ENCODE peak calls at places on chromosomes 6 and 20, in eight cellular contexts. R, W, S, O, Q, M, C and X are unnamed samples. For H3K9me3, the result is how much of the 10 kb centered on the place peaks cover.

GRCh38 chr6:89989742-89990141 is 95.5 kb downstream of the GJA10 start:
- DNase-seq in W (no peak), M (no peak), S (no peak), Q (peak), R (no peak), C (peak), O (no peak), X (no peak)

GRCh38 chr6:45171380-45171779 is 156.8 kb upstream of the RUNX2 start:
- DNase-seq in O (no peak), Q (no peak), C (no peak), M (no peak), R (no peak), W (no peak), S (no peak), X (no peak)

GRCh38 chr20:43536817-43537440 is 21.9 kb upstream of the SGK2 start:
- DNase-seq in M (no peak), Q (no peak), O (no peak), W (no peak), S (no peak), R (no peak), C (no peak), X (no peak)

GRCh38 chr6:6645266-6645917 is 56.9 kb downstream of the LY86 start:
- DNase-seq in O (no peak), M (no peak), Q (no peak), C (no peak), W (no peak), S (no peak), R (no peak), X (no peak)

GRCh38 chr6:63572733-63573139 is 456 bp downstream of the LOC128125822 start:
- DNase-seq in W (no peak), S (no peak), O (no peak), M (no peak), C (no peak), Q (no peak), R (no peak), X (no peak)

GRCh38 chr20:32941155-32941885 is 62.9 kb downstream of the SUN5 start:
- DNase-seq in M (no peak), S (no peak), W (no peak), C (no peak), Q (no peak), O (no peak), R (no peak), X (no peak)

GRCh38 chr6:165308926-165309731 is at the start of gene C6orf118:
- DNase-seq in W (no peak), M (no peak), O (peak), Q (peak), C (no peak), R (peak), S (no peak), X (peak)

GRCh38 chr6:106789436-106790145 is 160.2 kb downstream of the QRSL1 start:
- DNase-seq in C (no peak), M (no peak), O (no peak), S (no peak), W (no peak), R (no peak), Q (peak), X (no peak)

GRCh38 chr6:31842056-31842455 is 14.5 kb downstream of the HSPA1B start:
- DNase-seq in O (no peak), R (no peak), S (no peak), C (no peak), W (no peak), Q (no peak), M (no peak), X (no peak)

GRCh38 chr6:154164397-154164796 is 125.4 kb downstream of the OPRM1 start:
- DNase-seq in S (peak), R (peak), C (peak), W (no peak), M (peak), Q (peak), O (no peak), X (no peak)

GRCh38 chr6:68632620-68633195 is 2.4 kb upstream of the ADGRB3 start:
- DNase-seq in R (no peak), W (no peak), C (no peak), M (no peak), O (no peak), Q (no peak), S (no peak), X (no peak)

GRCh38 chr6:140966676-140967075 is 1166.0 kb upstream of the GJE1 start:
- DNase-seq in S (no peak), R (no peak), O (no peak), Q (no peak), W (no peak), C (no peak), M (no peak), X (no peak)

GRCh38 chr6:122623279-122623678 is 13.1 kb downstream of the PKIB start:
- DNase-seq in M (no peak), O (no peak), R (no peak), S (no peak), W (no peak), C (no peak), Q (peak), X (no peak)

GRCh38 chr6:28104392-28105250 is 19.8 kb upstream of the ZSCAN16 start:
- DNase-seq in O (peak), R (peak), S (peak), C (no peak), M (peak), W (peak), Q (peak), X (peak)

GRCh38 chr6:148765878-148766808 is 19.3 kb downstream of the UST start:
- DNase-seq in W (no peak), M (no peak), O (no peak), S (no peak), R (no peak), C (no peak), Q (no peak), X (no peak)

GRCh38 chr6:43791752-43792422 is 21.9 kb downstream of the VEGFA start:
- DNase-seq in O (no peak), C (no peak), Q (no peak), S (no peak), M (no peak), W (no peak), R (no peak), X (peak)

GRCh38 chr6:105318660-105319059 is 84.2 kb downstream of the PREP start:
- DNase-seq in M (no peak), O (no peak), C (no peak), W (no peak), R (no peak), S (no peak), Q (peak), X (no peak)

GRCh38 chr6:106194949-106195919 is 109.1 kb downstream of the PRDM1 start:
- DNase-seq in C (no peak), R (no peak), Q (peak), M (peak), S (no peak), O (no peak), W (no peak), X (no peak)

GRCh38 chr6:143060806-143061596 is at the start of gene AIG1:
- DNase-seq in R (no peak), W (peak), C (peak), O (peak), M (peak), S (peak), Q (no peak), X (no peak)

GRCh38 chr6:105587349-105588115 is 184.7 kb upstream of the PREP start:
- DNase-seq in Q (peak), M (peak), S (no peak), W (no peak), R (no peak), O (no peak), C (no peak), X (no peak)

DNA sequence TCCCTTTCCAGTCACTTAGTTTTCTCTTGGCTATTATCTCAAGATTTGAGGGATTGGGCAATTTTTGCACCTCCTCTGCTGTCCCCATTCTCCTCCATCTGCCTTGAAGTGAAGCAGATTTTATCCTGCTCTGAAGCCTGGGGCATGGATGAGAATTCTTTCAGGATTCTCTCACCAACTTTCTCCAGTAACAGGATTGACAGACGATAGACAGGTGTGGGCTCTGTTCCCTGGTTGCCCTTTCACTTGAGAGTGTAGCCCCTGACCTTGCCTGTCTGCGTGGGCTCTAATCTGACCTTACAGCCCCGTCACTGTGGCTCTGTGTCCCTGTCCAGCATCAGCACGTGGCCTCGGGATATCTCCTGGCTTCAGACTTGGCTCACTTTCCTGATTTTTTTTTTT is 27.1 kb downstream of the CDYL start:
- DNase-seq in R (no peak), S (no peak), W (no peak), O (no peak), M (no peak), C (no peak), Q (no peak), X (no peak)
- H3K9me3 ChIP-seq in R (under half), S (under half), W (under half), O (under half), M (under half), C (under half), Q (under half), X (under half)

GRCh38 chr20:37458761-37459160 is 62.3 kb upstream of the NNAT start:
- DNase-seq in Q (no peak), O (no peak), R (no peak), W (no peak), M (no peak), C (no peak), S (no peak), X (no peak)
- H3K9me3 ChIP-seq in Q (under half), O (under half), R (under half), W (under half), M (under half), C (under half), S (half or more), X (under half)

GRCh38 chr20:59810376-59811187 is 122.9 kb downstream of the SYCP2 start:
- DNase-seq in S (no peak), Q (no peak), R (no peak), O (no peak), W (no peak), C (no peak), M (no peak), X (no peak)

GRCh38 chr20:59811681-59812171 is 121.7 kb downstream of the SYCP2 start:
- DNase-seq in Q (no peak), C (no peak), M (no peak), W (peak), S (peak), O (no peak), R (no peak), X (no peak)

GRCh38 chr20:59808729-59809381 is 124.6 kb downstream of the SYCP2 start:
- DNase-seq in M (no peak), O (no peak), W (no peak), Q (no peak), C (no peak), R (no peak), S (peak), X (no peak)

GRCh38 chr20:59807909-59808728 is 125.3 kb downstream of the SYCP2 start:
- DNase-seq in R (no peak), S (no peak), Q (no peak), C (no peak), O (no peak), W (peak), M (no peak), X (no peak)

GRCh38 chr20:59809630-59810375 is 123.6 kb downstream of the SYCP2 start:
- DNase-seq in W (no peak), R (no peak), M (no peak), Q (no peak), S (no peak), C (no peak), O (no peak), X (no peak)
- H3K9me3 ChIP-seq in W (under half), R (under half), M (under half), Q (under half), S (under half), C (under half), O (under half), X (under half)

GRCh38 chr6:23319560-23319959 is 750.2 kb downstream of the HDGFL1 start:
- DNase-seq in W (no peak), M (no peak), R (no peak), Q (no peak), S (no peak), C (no peak), O (no peak), X (no peak)
- H3K9me3 ChIP-seq in W (under half), M (under half), R (under half), Q (under half), S (under half), C (under half), O (under half), X (under half)

GRCh38 chr6:22466665-22467064 is 102.7 kb upstream of the HDGFL1 start:
- DNase-seq in C (no peak), R (no peak), S (no peak), Q (no peak), O (no peak), W (no peak), M (no peak), X (no peak)
- H3K9me3 ChIP-seq in C (under half), R (under half), S (under half), Q (under half), O (under half), W (under half), M (under half), X (under half)

DNA sequence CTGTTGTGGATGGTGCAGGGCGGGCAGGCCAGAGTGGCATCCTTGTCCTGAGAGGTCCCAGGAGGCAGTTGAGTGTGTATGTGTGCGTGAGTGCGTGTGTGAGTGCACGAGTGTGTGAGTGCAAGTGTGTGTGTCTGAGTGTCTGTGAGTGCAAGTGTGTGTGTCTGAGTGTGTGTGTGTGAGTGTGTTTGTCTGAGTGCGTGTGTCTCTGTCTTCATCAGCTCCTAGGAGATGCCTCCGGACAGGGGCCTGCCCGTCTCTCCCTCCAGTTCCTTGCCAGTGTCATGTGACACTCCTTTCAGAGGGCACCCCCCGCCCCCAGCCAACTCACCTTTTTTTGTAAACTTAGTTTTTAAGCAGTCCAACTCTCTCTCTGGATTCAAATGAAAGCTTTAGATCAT is 12.3 kb downstream of the IGF2R start:
- DNase-seq in M (no peak), W (no peak), C (no peak), R (no peak), Q (no peak), O (no peak), S (no peak), X (no peak)
- H3K9me3 ChIP-seq in M (under half), W (under half), C (under half), R (under half), Q (under half), O (under half), S (under half), X (under half)

GRCh38 chr20:54869765-54870164 is 394.4 kb downstream of the DOK5 start:
- DNase-seq in C (no peak), M (no peak), R (no peak), Q (no peak), W (no peak), O (no peak), S (no peak), X (no peak)
- H3K9me3 ChIP-seq in C (under half), M (under half), R (under half), Q (under half), W (under half), O (under half), S (under half), X (under half)

GRCh38 chr20:47694021-47694818 is 91.1 kb downstream of the SULF2 start:
- DNase-seq in C (no peak), S (no peak), Q (no peak), M (no peak), W (no peak), R (no peak), O (no peak), X (no peak)

GRCh38 chr20:47689726-47690125 is 95.6 kb downstream of the SULF2 start:
- DNase-seq in M (no peak), S (no peak), R (no peak), O (no peak), C (no peak), W (no peak), Q (no peak), X (no peak)

GRCh38 chr20:47688385-47689381 is 96.6 kb downstream of the SULF2 start:
- DNase-seq in O (no peak), R (no peak), Q (peak), S (no peak), C (no peak), M (no peak), W (no peak), X (no peak)

GRCh38 chr20:47687095-47687987 is 97.9 kb downstream of the SULF2 start:
- DNase-seq in C (no peak), W (no peak), S (no peak), Q (no peak), O (no peak), M (no peak), R (no peak), X (no peak)

GRCh38 chr20:47691632-47692031 is 93.6 kb downstream of the SULF2 start:
- DNase-seq in C (no peak), W (no peak), Q (peak), O (no peak), S (no peak), R (no peak), M (no peak), X (no peak)
- H3K9me3 ChIP-seq in C (under half), W (under half), Q (under half), O (under half), S (half or more), R (under half), M (under half), X (under half)

GRCh38 chr20:56715309-56715708 is 86.2 kb downstream of the TFAP2C start:
- DNase-seq in M (no peak), Q (no peak), R (no peak), W (no peak), O (no peak), C (no peak), S (no peak), X (no peak)
- H3K9me3 ChIP-seq in M (under half), Q (under half), R (under half), W (under half), O (under half), C (under half), S (under half), X (under half)

DNA sequence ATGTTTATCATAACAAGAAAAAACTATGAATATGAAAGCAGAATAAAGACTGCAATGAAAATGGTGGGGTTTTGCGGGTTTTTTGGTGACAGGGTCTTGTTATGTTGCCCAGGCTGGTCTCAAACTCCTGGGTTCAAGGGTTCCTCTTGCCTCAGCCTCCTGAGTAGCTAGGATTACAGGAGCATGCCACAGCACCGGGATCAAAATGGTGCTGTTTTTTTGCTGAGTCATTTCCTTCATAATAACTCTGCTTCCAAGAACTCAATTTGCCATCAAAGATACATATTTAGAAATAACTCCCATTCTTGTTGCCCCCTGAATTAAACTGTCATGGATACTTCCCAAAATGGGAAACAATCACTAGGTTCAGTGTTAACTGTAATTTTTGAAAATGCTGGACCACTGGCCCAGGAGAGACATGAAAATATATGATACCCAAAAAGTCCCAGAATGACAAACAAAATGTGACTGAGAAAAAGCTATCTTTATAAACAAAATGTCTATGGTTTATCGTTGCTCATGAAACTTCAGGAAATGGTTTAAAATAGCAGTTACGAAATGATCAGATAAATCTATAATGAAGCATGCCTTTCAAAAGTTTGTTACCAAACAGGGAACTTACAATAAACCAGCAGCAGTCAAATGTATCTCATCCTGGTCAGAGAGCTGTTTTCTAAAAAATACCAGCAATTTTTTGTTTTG is 32.1 kb downstream of the ILRUN start:
- DNase-seq in O (no peak), S (no peak), M (no peak), R (no peak), Q (peak), C (no peak), W (no peak), X (no peak)
- H3K9me3 ChIP-seq in O (under half), S (under half), M (under half), R (under half), Q (under half), C (under half), W (under half), X (under half)